ENCODE peak calls at places on chromosome X, in five cellular contexts. One of them, this sample, is unnamed.

GRCh38 chrX:53071604-53072417 is 10.4 kb upstream of the TSPYL2 start:
- DNase-seq in chondrocyte: no peak
- DNase-seq in psoas muscle: peak
- DNase-seq in lower leg skin: peak
- DNase-seq in Caco-2: peak
- DNase-seq in this sample: peak

GRCh38 chrX:16958356-16958755 is 11.9 kb downstream of the REPS2 start:
- DNase-seq in lower leg skin: no peak
- DNase-seq in chondrocyte: no peak
- DNase-seq in psoas muscle: no peak
- DNase-seq in Caco-2: no peak
- DNase-seq in this sample: no peak

GRCh38 chrX:45324941-45325340 is 124.3 kb upstream of the DIPK2B start:
- DNase-seq in lower leg skin: no peak
- DNase-seq in Caco-2: no peak
- DNase-seq in psoas muscle: no peak
- DNase-seq in chondrocyte: no peak
- DNase-seq in this sample: no peak

GRCh38 chrX:39764441-39764914 is 333.3 kb downstream of the BCOR start:
- DNase-seq in lower leg skin: no peak
- DNase-seq in chondrocyte: no peak
- DNase-seq in Caco-2: no peak
- DNase-seq in psoas muscle: no peak
- DNase-seq in this sample: no peak

GRCh38 chrX:132810964-132811712 is 147.3 kb downstream of the HS6ST2 start:
- DNase-seq in Caco-2: no peak
- DNase-seq in lower leg skin: no peak
- DNase-seq in psoas muscle: no peak
- DNase-seq in chondrocyte: no peak
- DNase-seq in this sample: no peak

GRCh38 chrX:40266490-40267333 is 169.0 kb upstream of the BCOR start:
- DNase-seq in lower leg skin: no peak
- DNase-seq in Caco-2: peak
- DNase-seq in psoas muscle: peak
- DNase-seq in chondrocyte: no peak
- DNase-seq in this sample: peak

GRCh38 chrX:40521868-40522450 is 58.8 kb upstream of the ATP6AP2 start:
- DNase-seq in chondrocyte: no peak
- DNase-seq in Caco-2: no peak
- DNase-seq in lower leg skin: no peak
- DNase-seq in psoas muscle: no peak
- DNase-seq in this sample: no peak

GRCh38 chrX:3548743-3549441 is 164.6 kb downstream of the PRKX start:
- DNase-seq in psoas muscle: no peak
- DNase-seq in chondrocyte: no peak
- DNase-seq in lower leg skin: no peak
- DNase-seq in Caco-2: no peak
- DNase-seq in this sample: no peak

GRCh38 chrX:136754641-136755040 is 26.1 kb downstream of the ARHGEF6 start:
- DNase-seq in Caco-2: no peak
- DNase-seq in psoas muscle: peak
- DNase-seq in lower leg skin: peak
- DNase-seq in chondrocyte: no peak
- DNase-seq in this sample: no peak

GRCh38 chrX:47568656-47569295 is 7.8 kb downstream of the ARAF start:
- DNase-seq in psoas muscle: no peak
- DNase-seq in lower leg skin: no peak
- DNase-seq in Caco-2: no peak
- DNase-seq in chondrocyte: no peak
- DNase-seq in this sample: no peak

GRCh38 chrX:79290596-79290995 is 76.5 kb downstream of the ITM2A start:
- DNase-seq in Caco-2: no peak
- DNase-seq in lower leg skin: no peak
- DNase-seq in chondrocyte: no peak
- DNase-seq in psoas muscle: no peak
- DNase-seq in this sample: no peak

GRCh38 chrX:3706481-3706880 is 7.0 kb downstream of the PRKX start:
- DNase-seq in psoas muscle: no peak
- DNase-seq in chondrocyte: no peak
- DNase-seq in lower leg skin: no peak
- DNase-seq in Caco-2: no peak
- DNase-seq in this sample: no peak

GRCh38 chrX:52262195-52262546 is 77.5 kb downstream of the MAGED4 start:
- DNase-seq in psoas muscle: no peak
- DNase-seq in Caco-2: no peak
- DNase-seq in chondrocyte: no peak
- DNase-seq in lower leg skin: no peak
- DNase-seq in this sample: no peak

GRCh38 chrX:50905334-50905733 is 5.2 kb upstream of the BMP15 start:
- DNase-seq in psoas muscle: no peak
- DNase-seq in Caco-2: no peak
- DNase-seq in chondrocyte: no peak
- DNase-seq in lower leg skin: no peak
- DNase-seq in this sample: no peak
- TF ChIP-seq CTCF in psoas muscle: no peak
- TF ChIP-seq CTCF in Caco-2: no peak
- TF ChIP-seq CTCF in chondrocyte: peak
- TF ChIP-seq CTCF in lower leg skin: no peak
- TF ChIP-seq CTCF in this sample: no peak

GRCh38 chrX:1355800-1356148 is 19.2 kb downstream of the IL3RA start:
- DNase-seq in psoas muscle: peak
- DNase-seq in Caco-2: no peak
- DNase-seq in chondrocyte: no peak
- DNase-seq in lower leg skin: no peak
- DNase-seq in this sample: no peak
- TF ChIP-seq CTCF in psoas muscle: no peak
- TF ChIP-seq CTCF in Caco-2: no peak
- TF ChIP-seq CTCF in chondrocyte: no peak
- TF ChIP-seq CTCF in lower leg skin: no peak
- TF ChIP-seq CTCF in this sample: no peak

GRCh38 chrX:114583646-114584433 is at the start of gene HTR2C:
- DNase-seq in lower leg skin: no peak
- DNase-seq in chondrocyte: no peak
- DNase-seq in psoas muscle: no peak
- DNase-seq in Caco-2: no peak
- DNase-seq in this sample: no peak

GRCh38 chrX:114582264-114582632 is 1.6 kb upstream of the HTR2C start:
- DNase-seq in lower leg skin: no peak
- DNase-seq in Caco-2: no peak
- DNase-seq in chondrocyte: no peak
- DNase-seq in psoas muscle: no peak
- DNase-seq in this sample: no peak

GRCh38 chrX:114582698-114583395 is 1.0 kb upstream of the HTR2C start:
- DNase-seq in psoas muscle: no peak
- DNase-seq in Caco-2: no peak
- DNase-seq in lower leg skin: no peak
- DNase-seq in chondrocyte: no peak
- DNase-seq in this sample: no peak

GRCh38 chrX:114580336-114580735 is 3.5 kb upstream of the HTR2C start:
- DNase-seq in psoas muscle: no peak
- DNase-seq in lower leg skin: no peak
- DNase-seq in Caco-2: no peak
- DNase-seq in chondrocyte: no peak
- DNase-seq in this sample: no peak

GRCh38 chrX:114581528-114582263 is 2.2 kb upstream of the HTR2C start:
- DNase-seq in lower leg skin: no peak
- DNase-seq in Caco-2: no peak
- DNase-seq in chondrocyte: no peak
- DNase-seq in psoas muscle: no peak
- DNase-seq in this sample: no peak
- TF ChIP-seq CTCF in lower leg skin: no peak
- TF ChIP-seq CTCF in Caco-2: no peak
- TF ChIP-seq CTCF in chondrocyte: no peak
- TF ChIP-seq CTCF in psoas muscle: no peak
- TF ChIP-seq CTCF in this sample: no peak

GRCh38 chrX:13805241-13805640 is 11.7 kb downstream of the GPM6B start:
- DNase-seq in Caco-2: no peak
- DNase-seq in lower leg skin: no peak
- DNase-seq in psoas muscle: no peak
- DNase-seq in chondrocyte: no peak
- DNase-seq in this sample: no peak
- TF ChIP-seq CTCF in Caco-2: no peak
- TF ChIP-seq CTCF in lower leg skin: no peak
- TF ChIP-seq CTCF in psoas muscle: no peak
- TF ChIP-seq CTCF in chondrocyte: peak
- TF ChIP-seq CTCF in this sample: no peak

GRCh38 chrX:154378059-154378798 is 866 bp upstream of the EMD start:
- DNase-seq in chondrocyte: no peak
- DNase-seq in lower leg skin: peak
- DNase-seq in Caco-2: no peak
- DNase-seq in psoas muscle: peak
- DNase-seq in this sample: peak
- TF ChIP-seq CTCF in chondrocyte: peak
- TF ChIP-seq CTCF in lower leg skin: no peak
- TF ChIP-seq CTCF in Caco-2: no peak
- TF ChIP-seq CTCF in psoas muscle: no peak
- TF ChIP-seq CTCF in this sample: no peak

GRCh38 chrX:29617725-29618124 is 597.6 kb upstream of the MAGEB2 start:
- DNase-seq in psoas muscle: no peak
- DNase-seq in chondrocyte: no peak
- DNase-seq in Caco-2: no peak
- DNase-seq in lower leg skin: no peak
- DNase-seq in this sample: no peak
- TF ChIP-seq CTCF in psoas muscle: no peak
- TF ChIP-seq CTCF in chondrocyte: peak
- TF ChIP-seq CTCF in Caco-2: peak
- TF ChIP-seq CTCF in lower leg skin: no peak
- TF ChIP-seq CTCF in this sample: no peak

GRCh38 chrX:19705196-19705769 is 182.1 kb downstream of the SH3KBP1 start:
- DNase-seq in Caco-2: no peak
- DNase-seq in lower leg skin: no peak
- DNase-seq in chondrocyte: no peak
- DNase-seq in psoas muscle: no peak
- DNase-seq in this sample: no peak
- TF ChIP-seq CTCF in Caco-2: no peak
- TF ChIP-seq CTCF in lower leg skin: no peak
- TF ChIP-seq CTCF in chondrocyte: peak
- TF ChIP-seq CTCF in psoas muscle: no peak
- TF ChIP-seq CTCF in this sample: no peak